ENCODE peak calls at places on chromosomes 7 and 10, in eight cellular contexts. L is natural killer cell, R is thoracic aorta, H is AG04449, N is endothelial cell of umbilical vein, Z is H9, X is nephron progenitor cell, O is Calu3. D is an unnamed sample.

GRCh38 chr7:155462163-155462735 is 4.3 kb downstream of the EN2 start:
- DNase-seq in X (no peak), L (no peak), Z (no peak), R (no peak), H (no peak), N (no peak), O (no peak), D (no peak)

GRCh38 chr7:85010306-85010705 is 176.6 kb downstream of the SEMA3D start:
- DNase-seq in N (no peak), O (no peak), H (no peak), R (no peak), X (no peak), L (no peak), Z (no peak), D (no peak)

GRCh38 chr7:47684728-47685127 is 102.8 kb upstream of the TNS3 start:
- DNase-seq in O (no peak), X (no peak), R (no peak), N (no peak), H (no peak), L (no peak), Z (no peak), D (no peak)

GRCh38 chr7:4733936-4734528 is 41.4 kb upstream of the AP5Z1 start:
- DNase-seq in N (no peak), X (no peak), O (no peak), Z (no peak), R (no peak), L (no peak), H (no peak), D (no peak)

GRCh38 chr10:33279791-33280190 is 54.7 kb downstream of the NRP1 start:
- DNase-seq in L (no peak), H (no peak), X (no peak), Z (no peak), O (no peak), R (no peak), N (no peak), D (no peak)

GRCh38 chr7:7795736-7796135 is 77.3 kb upstream of the RPA3 start:
- DNase-seq in X (no peak), Z (no peak), H (no peak), R (no peak), L (no peak), O (peak), N (peak), D (no peak)

GRCh38 chr10:30365883-30366282 is 16.8 kb upstream of the MTPAP start:
- DNase-seq in L (no peak), N (no peak), H (no peak), Z (no peak), X (no peak), R (no peak), O (no peak), D (no peak)

GRCh38 chr7:32290015-32290414 is 200.2 kb downstream of the LSM5 start:
- DNase-seq in L (no peak), N (no peak), R (no peak), H (no peak), Z (no peak), O (no peak), X (no peak), D (no peak)

GRCh38 chr10:21975378-21975990 is 28.0 kb downstream of the DNAJC1 start:
- DNase-seq in L (no peak), O (no peak), H (no peak), N (no peak), R (no peak), X (no peak), Z (no peak), D (no peak)

GRCh38 chr10:86899670-86900276 is 57.6 kb downstream of the MMRN2 start:
- DNase-seq in X (peak), R (peak), N (peak), L (no peak), H (peak), Z (no peak), O (peak), D (no peak)

GRCh38 chr10:114957673-114958072 is 19.7 kb downstream of the TRUB1 start:
- DNase-seq in X (no peak), N (no peak), Z (no peak), H (no peak), L (no peak), O (no peak), R (no peak), D (no peak)

GRCh38 chr10:20714979-20715378 is 182.1 kb downstream of the NEBL start:
- DNase-seq in N (no peak), X (no peak), R (no peak), Z (no peak), O (no peak), H (no peak), L (no peak), D (no peak)

GRCh38 chr10:10911471-10911921 is 106.2 kb upstream of the CELF2 start:
- DNase-seq in L (no peak), O (peak), N (peak), R (peak), H (peak), X (peak), Z (peak), D (no peak)

GRCh38 chr10:96919785-96920425 is 87.8 kb downstream of the LCOR start:
- DNase-seq in R (no peak), X (no peak), O (no peak), H (no peak), N (no peak), L (no peak), Z (no peak), D (no peak)

GRCh38 chr7:50369408-50370026 is 65.0 kb downstream of the IKZF1 start:
- DNase-seq in Z (peak), X (peak), H (no peak), O (no peak), R (no peak), L (no peak), N (peak), D (no peak)

GRCh38 chr10:625335-625699 is 64.2 kb downstream of the DIP2C start:
- DNase-seq in R (no peak), O (no peak), Z (no peak), H (no peak), N (no peak), X (peak), L (no peak), D (no peak)

GRCh38 chr7:51249187-51249945 is 67.2 kb downstream of the COBL start:
- DNase-seq in X (no peak), Z (no peak), R (no peak), N (no peak), O (no peak), L (no peak), H (no peak), D (no peak)

GRCh38 chr10:128316327-128316726 is 190.1 kb upstream of the MKI67 start:
- DNase-seq in X (no peak), R (no peak), L (no peak), N (no peak), H (no peak), Z (no peak), O (no peak), D (no peak)

GRCh38 chr10:132550366-132551092 is 12.9 kb downstream of the INPP5A start:
- DNase-seq in X (no peak), Z (peak), L (no peak), H (no peak), N (no peak), R (no peak), O (no peak), D (no peak)

GRCh38 chr10:13765641-13766341 is 179.0 kb downstream of the PRPF18 start:
- DNase-seq in R (no peak), L (no peak), N (no peak), O (peak), X (no peak), Z (no peak), H (no peak), D (no peak)

GRCh38 chr7:132125096-132125495 is 451.2 kb downstream of the PLXNA4 start:
- DNase-seq in L (no peak), H (no peak), O (no peak), R (no peak), N (no peak), X (no peak), Z (no peak), D (no peak)

GRCh38 chr10:22148956-22149355 is 68.9 kb downstream of the EBLN1 start:
- DNase-seq in H (no peak), O (no peak), R (no peak), X (no peak), N (peak), Z (no peak), L (no peak), D (no peak)

GRCh38 chr10:57696641-57697040 is 571.1 kb downstream of the IPMK start:
- DNase-seq in X (no peak), O (peak), L (no peak), N (no peak), Z (no peak), R (no peak), H (peak), D (no peak)

GRCh38 chr7:23491502-23491901 is 21.2 kb upstream of the IGF2BP3 start:
- DNase-seq in Z (no peak), L (no peak), R (no peak), H (no peak), N (peak), X (no peak), O (no peak), D (no peak)

GRCh38 chr7:154423219-154423618 is 371.0 kb downstream of the DPP6 start:
- DNase-seq in R (no peak), X (no peak), O (no peak), N (no peak), H (no peak), Z (no peak), L (no peak), D (no peak)

GRCh38 chr10:101272229-101272868 is 43.1 kb upstream of the LBX1 start:
- DNase-seq in R (no peak), Z (peak), H (no peak), L (peak), O (peak), X (peak), N (peak), D (peak)

GRCh38 chr10:46539596-46540411 is 16.7 kb downstream of the GPRIN2 start:
- DNase-seq in Z (no peak), R (no peak), O (peak), H (no peak), X (peak), N (peak), L (no peak), D (no peak)

GRCh38 chr7:55157347-55158105 is 138.7 kb downstream of the EGFR start:
- DNase-seq in O (no peak), R (no peak), Z (no peak), X (no peak), L (no peak), N (no peak), H (no peak), D (no peak)

GRCh38 chr7:144738708-144739314 is 97.0 kb downstream of the TPK1 start:
- DNase-seq in L (no peak), H (no peak), O (peak), X (no peak), Z (no peak), R (no peak), N (peak), D (no peak)

GRCh38 chr10:128398103-128398502 is 271.9 kb upstream of the MKI67 start:
- DNase-seq in N (no peak), Z (no peak), R (no peak), X (no peak), O (no peak), H (no peak), L (no peak), D (no peak)

GRCh38 chr10:126646101-126646500 is 24.4 kb downstream of the C10orf90 start:
- DNase-seq in R (no peak), L (no peak), H (no peak), O (no peak), X (no peak), N (no peak), Z (no peak), D (no peak)

GRCh38 chr10:74150151-74151056 is at the start of gene AP3M1:
- DNase-seq in L (peak), H (no peak), R (peak), X (peak), N (peak), O (peak), Z (peak), D (peak)

GRCh38 chr7:39700932-39701331 is 77.6 kb downstream of the RALA start:
- DNase-seq in N (no peak), H (no peak), Z (no peak), R (no peak), O (no peak), L (no peak), X (no peak), D (no peak)

GRCh38 chr7:128738570-128739047 is 550 bp upstream of the CALU start:
- DNase-seq in Z (no peak), N (no peak), H (no peak), L (no peak), R (peak), O (no peak), X (no peak), D (no peak)

GRCh38 chr10:100186813-100187212 is 984 bp upstream of the ERLIN1 start:
- DNase-seq in R (no peak), Z (no peak), X (peak), O (peak), L (no peak), N (no peak), H (no peak), D (peak)

GRCh38 chr10:102593074-102593803 is 51.0 kb upstream of the TRIM8 start:
- DNase-seq in O (no peak), Z (no peak), L (no peak), N (no peak), H (no peak), R (no peak), X (no peak), D (no peak)

GRCh38 chr10:104306897-104307296 is 31.4 kb downstream of the ITPRIP start:
- DNase-seq in O (no peak), H (no peak), L (no peak), X (no peak), Z (no peak), N (no peak), R (no peak), D (no peak)

GRCh38 chr10:104304927-104305326 is 33.3 kb downstream of the ITPRIP start:
- DNase-seq in Z (no peak), N (no peak), X (no peak), O (no peak), R (no peak), L (no peak), H (no peak), D (no peak)

GRCh38 chr10:104301907-104302690 is 33.1 kb downstream of the GSTO2 start:
- DNase-seq in Z (no peak), N (no peak), R (no peak), H (no peak), L (no peak), O (no peak), X (no peak), D (no peak)

GRCh38 chr10:104303594-104304178 is 34.6 kb downstream of the ITPRIP start:
- DNase-seq in X (no peak), N (no peak), H (no peak), L (no peak), O (no peak), Z (no peak), R (no peak), D (no peak)

DNA sequence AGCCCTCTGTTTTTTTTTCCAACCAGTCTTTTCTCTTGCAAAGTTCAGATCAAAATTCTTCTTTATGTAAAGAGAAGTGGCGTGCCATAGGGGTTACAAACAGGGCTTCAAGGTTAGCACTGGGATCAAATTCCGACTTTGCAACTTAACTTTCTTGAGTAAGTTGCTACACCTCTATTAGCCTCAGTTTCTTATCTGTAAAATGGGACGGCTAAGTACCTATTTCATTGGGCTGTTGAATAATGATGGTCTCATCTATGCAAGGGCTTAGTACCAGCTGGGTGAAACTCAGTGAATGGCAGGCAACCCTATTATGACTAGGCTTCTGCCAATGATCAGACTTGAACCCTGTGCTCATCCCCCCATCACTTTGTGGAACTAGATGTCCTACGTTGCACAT is 33.9 kb downstream of the ITPRIP start:
- DNase-seq in X (no peak), Z (no peak), N (no peak), R (no peak), O (no peak), L (no peak), H (no peak), D (no peak)
- TF ChIP-seq CTCF in X (no peak), Z (no peak), N (no peak), R (no peak), O (no peak), L (no peak), H (no peak), D (no peak)

GRCh38 chr7:117673839-117674238 is 194.0 kb downstream of the CFTR start:
- DNase-seq in L (no peak), N (peak), H (no peak), O (no peak), X (no peak), Z (no peak), R (no peak), D (no peak)
- TF ChIP-seq CTCF in L (no peak), N (peak), H (peak), O (no peak), X (peak), Z (peak), R (no peak), D (no peak)

GRCh38 chr7:149625947-149626392 is 128.4 kb upstream of the ZNF746 start:
- DNase-seq in O (no peak), Z (no peak), H (no peak), R (no peak), N (no peak), X (no peak), L (no peak), D (no peak)

GRCh38 chr7:149626972-149627371 is 129.4 kb upstream of the ZNF746 start:
- DNase-seq in X (no peak), H (no peak), Z (no peak), O (no peak), R (no peak), L (no peak), N (no peak), D (no peak)

GRCh38 chr7:149624419-149625338 is 127.1 kb upstream of the ZNF746 start:
- DNase-seq in L (peak), O (peak), N (peak), H (peak), Z (peak), X (peak), R (peak), D (peak)

GRCh38 chr7:149624006-149624405 is 126.4 kb upstream of the ZNF746 start:
- DNase-seq in N (peak), H (no peak), Z (no peak), L (peak), R (no peak), X (peak), O (peak), D (no peak)

DNA sequence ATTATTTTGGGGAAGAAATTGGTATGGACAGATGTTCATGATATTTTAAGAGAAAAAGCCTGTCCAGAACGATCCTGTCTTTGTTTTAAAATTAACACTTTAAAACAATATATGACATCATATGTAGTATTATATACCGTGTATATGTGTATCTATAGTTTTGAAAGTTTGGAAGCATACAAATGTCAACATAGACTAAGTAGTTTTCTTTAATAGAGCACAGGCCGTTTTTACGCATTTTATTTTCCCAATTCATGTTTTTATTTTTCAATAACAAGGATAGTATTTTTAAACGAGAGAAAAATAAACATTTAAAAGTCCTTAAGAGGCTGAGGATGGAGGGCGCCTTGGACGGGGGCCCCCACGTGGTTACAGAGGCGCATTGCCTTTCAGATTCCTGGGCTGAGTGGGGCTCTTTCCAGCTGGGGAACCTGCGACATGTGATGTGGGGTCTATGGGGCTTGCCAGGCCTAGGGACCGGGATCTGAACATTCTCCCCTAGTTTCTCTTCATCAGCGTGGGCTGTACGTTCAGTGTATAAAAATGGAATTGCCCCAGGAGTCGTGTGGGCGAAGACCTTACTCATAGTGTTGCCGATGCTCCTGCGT is 127.8 kb upstream of the ZNF746 start:
- DNase-seq in N (peak), Z (peak), L (peak), R (peak), X (peak), H (no peak), O (peak), D (peak)
- TF ChIP-seq CTCF in N (peak), Z (peak), L (peak), R (peak), X (peak), H (peak), O (peak), D (no peak)

GRCh38 chr10:60262647-60263126 is 127.0 kb downstream of the ANK3 start:
- DNase-seq in N (no peak), R (no peak), H (no peak), L (no peak), X (no peak), O (no peak), Z (no peak), D (no peak)
- TF ChIP-seq CTCF in N (no peak), R (no peak), H (no peak), L (no peak), X (no peak), O (no peak), Z (no peak), D (no peak)

GRCh38 chr10:106728232-106728631 is 436.3 kb downstream of the SORCS1 start:
- DNase-seq in N (no peak), R (no peak), H (no peak), Z (no peak), O (no peak), X (no peak), L (no peak), D (no peak)

GRCh38 chr10:106727170-106727569 is 437.3 kb downstream of the SORCS1 start:
- DNase-seq in O (no peak), Z (no peak), X (no peak), L (no peak), H (no peak), R (no peak), N (no peak), D (no peak)

GRCh38 chr10:106722524-106722923 is 442.0 kb downstream of the SORCS1 start:
- DNase-seq in L (no peak), Z (no peak), H (no peak), X (no peak), N (no peak), O (no peak), R (no peak), D (no peak)
- TF ChIP-seq CTCF in L (no peak), Z (peak), H (no peak), X (peak), N (no peak), O (no peak), R (no peak), D (no peak)